ENCODE peak calls at places on chromosomes 7 and 10, in five cellular contexts. U is upper lobe of left lung, Y is HepG2, E is IMR-90, F is heart left ventricle. S is an unnamed sample.

GRCh38 chr10:11610855-11611247 is 599 bp downstream of the USP6NL start:
- ATAC-seq in U (no peak), Y (no peak), E (peak; percentile 53), F (peak; percentile 19), S (peak; percentile 10)

GRCh38 chr10:51804861-51805260 is 105.5 kb upstream of the CSTF2T start:
- ATAC-seq in U (no peak), Y (no peak), E (peak; percentile 54), F (no peak), S (no peak)

GRCh38 chr7:29343379-29343778 is 148.8 kb downstream of the CHN2 start:
- ATAC-seq in U (no peak), Y (no peak), E (no peak), F (no peak), S (no peak)

GRCh38 chr10:58052772-58053171 is 214.9 kb downstream of the IPMK start:
- ATAC-seq in U (no peak), Y (no peak), E (no peak), F (no peak), S (no peak)

GRCh38 chr10:37865957-37866671 is 8.7 kb upstream of the ZNF248 start:
- ATAC-seq in U (no peak), Y (peak; percentile 73), E (no peak), F (no peak), S (no peak)

GRCh38 chr10:78879621-78880020 is 189.1 kb upstream of the ZMIZ1 start:
- ATAC-seq in U (no peak), Y (no peak), E (no peak), F (no peak), S (no peak)

GRCh38 chr7:140533394-140533872 is 54.1 kb upstream of the MKRN1 start:
- ATAC-seq in U (no peak), Y (peak; percentile 95), E (peak; percentile 59), F (peak; percentile 64), S (no peak)

GRCh38 chr10:62183442-62183841 is 85.2 kb downstream of the RTKN2 start:
- ATAC-seq in U (no peak), Y (peak; percentile 73), E (no peak), F (no peak), S (no peak)

GRCh38 chr10:677038-677437 is 12.4 kb downstream of the DIP2C start:
- ATAC-seq in U (no peak), Y (no peak), E (peak; percentile 15), F (no peak), S (no peak)

GRCh38 chr7:47601119-47601880 is 19.4 kb upstream of the TNS3 start:
- ATAC-seq in U (no peak), Y (peak; percentile 2), E (peak; percentile 60), F (no peak), S (no peak)

GRCh38 chr7:39709768-39710291 is 86.5 kb downstream of the RALA start:
- ATAC-seq in U (peak; percentile 11), Y (peak; percentile 42), E (peak; percentile 93), F (peak; percentile 84), S (no peak)

GRCh38 chr10:71268751-71269150 is 50.3 kb upstream of the SLC29A3 start:
- ATAC-seq in U (no peak), Y (no peak), E (no peak), F (peak; percentile 52), S (no peak)

GRCh38 chr10:101222683-101223273 is 6.5 kb downstream of the LBX1 start:
- ATAC-seq in U (no peak), Y (peak; percentile 10), E (peak; percentile 40), F (peak; percentile 18), S (no peak)

GRCh38 chr10:29377333-29377961 is 88.6 kb downstream of the LYZL1 start:
- ATAC-seq in U (no peak), Y (no peak), E (peak; percentile 49), F (no peak), S (no peak)

GRCh38 chr10:11615396-11615795 is 3.9 kb upstream of the USP6NL start:
- ATAC-seq in U (no peak), Y (no peak), E (no peak), F (no peak), S (no peak)

GRCh38 chr10:60757422-60757895 is 20.8 kb upstream of the CDK1 start:
- ATAC-seq in U (no peak), Y (no peak), E (peak; percentile 75), F (no peak), S (no peak)

GRCh38 chr10:94111367-94111766 is 117.6 kb downstream of the PLCE1 start:
- ATAC-seq in U (no peak), Y (no peak), E (no peak), F (no peak), S (peak; percentile 39)

GRCh38 chr10:34801066-34801738 is 13.9 kb downstream of the PARD3 start:
- ATAC-seq in U (no peak), Y (no peak), E (no peak), F (peak; percentile 75), S (no peak)

GRCh38 chr10:110365356-110366143 is 60.8 kb upstream of the SMNDC1 start:
- ATAC-seq in U (peak; percentile 28), Y (no peak), E (no peak), F (no peak), S (no peak)

DNA sequence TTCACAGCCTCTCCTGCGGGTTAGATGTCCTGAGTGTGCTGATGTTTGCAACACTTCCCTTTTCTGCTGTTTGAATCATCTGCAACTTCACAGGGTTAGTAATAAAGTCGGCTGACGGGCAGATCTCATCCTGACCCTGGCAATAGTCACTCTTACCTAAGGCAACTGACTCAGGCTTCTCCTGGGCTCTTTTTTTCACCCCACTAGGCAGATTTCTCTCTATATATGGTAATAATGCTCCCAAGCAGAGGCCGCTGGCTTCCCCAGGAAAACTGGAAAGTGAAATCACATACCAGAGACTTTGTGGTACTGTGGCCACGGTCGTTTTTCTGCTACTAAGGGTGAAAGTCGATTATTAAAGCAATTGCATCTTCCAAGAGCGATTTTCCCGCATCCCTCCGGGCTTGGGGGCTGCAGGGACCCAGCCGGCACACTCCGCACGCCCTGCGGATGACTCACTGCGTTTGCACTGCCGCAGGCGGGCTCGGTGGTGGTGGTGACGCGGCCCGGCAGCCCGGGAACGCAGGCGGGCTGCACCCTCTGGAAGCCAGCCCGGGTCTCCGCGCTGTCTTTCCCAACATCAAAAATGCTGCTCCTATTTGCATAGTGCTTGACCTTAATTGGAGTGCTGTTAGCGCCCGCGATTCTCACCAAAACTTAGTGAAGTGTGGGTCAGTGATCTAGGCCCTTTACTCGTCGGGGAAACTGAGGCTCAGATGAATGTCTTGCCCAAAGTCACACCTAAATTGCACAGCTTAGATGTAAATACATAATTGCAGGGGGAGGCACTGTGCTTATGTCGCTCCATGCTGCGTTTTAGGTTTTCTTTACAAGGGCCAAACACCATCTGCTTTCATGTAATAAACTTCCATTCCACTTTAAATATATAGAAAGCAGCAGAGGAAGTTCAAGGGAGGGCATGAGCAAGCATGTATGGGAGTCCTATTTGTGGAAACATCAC is 47.6 kb upstream of the ITGB1 start:
- ATAC-seq in U (peak; percentile 95), Y (peak; percentile 97), E (peak; percentile 84), F (peak; percentile 98), S (peak; percentile 98)
- TF ChIP-seq POLR2A in U (no peak), Y (peak; percentile 63), E (peak; percentile 78), F (no peak), S (peak; percentile 51)

DNA sequence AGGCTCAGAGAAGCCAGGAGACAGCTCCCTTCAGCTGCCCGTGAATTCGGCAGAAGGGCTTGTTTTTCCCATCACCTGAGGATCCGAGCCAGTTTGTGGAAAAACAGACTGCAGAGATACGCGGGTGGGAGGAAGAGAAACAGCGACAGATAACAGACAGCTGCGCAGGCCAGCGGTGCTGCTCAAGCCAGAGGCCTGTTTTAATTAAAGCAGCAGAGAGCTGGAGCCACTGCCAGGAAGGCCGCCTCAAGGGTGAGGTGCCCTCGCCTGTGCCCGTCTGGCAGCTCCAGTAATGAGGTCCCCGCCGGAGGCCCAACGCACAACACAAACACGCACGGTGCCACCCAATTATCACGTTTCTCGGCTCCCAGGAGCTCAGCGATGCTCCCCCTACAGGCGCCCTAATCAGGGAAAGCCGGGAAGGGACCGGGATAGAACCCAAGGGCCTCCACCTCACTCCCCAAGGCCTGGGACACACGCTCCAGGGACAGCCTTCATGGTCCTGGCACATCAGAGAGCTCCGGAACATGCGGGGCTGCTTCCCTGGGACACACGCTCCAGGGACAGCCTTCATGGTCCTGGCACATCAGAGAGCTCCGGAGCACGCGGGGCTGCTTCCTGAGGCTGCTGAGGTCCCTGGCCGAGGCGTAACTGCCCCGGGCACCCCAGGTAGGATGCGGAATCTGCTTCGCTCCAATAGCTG is 60.6 kb upstream of the DNAAF5 start:
- ATAC-seq in U (no peak), Y (peak; percentile 35), E (no peak), F (peak; percentile 77), S (peak; percentile 29)
- TF ChIP-seq CTCF in U (no peak), Y (peak; percentile 2), E (no peak), F (peak; percentile 14), S (peak; percentile 49)

GRCh38 chr7:158706273-158706704 is 1.7 kb upstream of the NCAPG2 start:
- ATAC-seq in U (no peak), Y (no peak), E (no peak), F (no peak), S (no peak)

GRCh38 chr7:158704524-158705233 is at the start of gene NCAPG2:
- ATAC-seq in U (peak; percentile 99), Y (peak; percentile 96), E (peak; percentile 99), F (peak; percentile 99), S (peak; percentile 99)

GRCh38 chr7:158705234-158705890 is 758 bp upstream of the NCAPG2 start:
- ATAC-seq in U (no peak), Y (no peak), E (no peak), F (peak; percentile 6), S (no peak)

GRCh38 chr7:158706710-158707590 is 2.3 kb upstream of the NCAPG2 start:
- ATAC-seq in U (no peak), Y (no peak), E (no peak), F (no peak), S (no peak)

GRCh38 chr7:158707610-158708009 is 3.0 kb upstream of the NCAPG2 start:
- ATAC-seq in U (no peak), Y (peak; percentile 62), E (no peak), F (no peak), S (no peak)
- H3K4me3 ChIP-seq in U (no peak overlapping the region), Y (peak overlapping the region; percentile 62), E (no peak overlapping the region), F (no peak overlapping the region), S (no peak overlapping the region)

DNA sequence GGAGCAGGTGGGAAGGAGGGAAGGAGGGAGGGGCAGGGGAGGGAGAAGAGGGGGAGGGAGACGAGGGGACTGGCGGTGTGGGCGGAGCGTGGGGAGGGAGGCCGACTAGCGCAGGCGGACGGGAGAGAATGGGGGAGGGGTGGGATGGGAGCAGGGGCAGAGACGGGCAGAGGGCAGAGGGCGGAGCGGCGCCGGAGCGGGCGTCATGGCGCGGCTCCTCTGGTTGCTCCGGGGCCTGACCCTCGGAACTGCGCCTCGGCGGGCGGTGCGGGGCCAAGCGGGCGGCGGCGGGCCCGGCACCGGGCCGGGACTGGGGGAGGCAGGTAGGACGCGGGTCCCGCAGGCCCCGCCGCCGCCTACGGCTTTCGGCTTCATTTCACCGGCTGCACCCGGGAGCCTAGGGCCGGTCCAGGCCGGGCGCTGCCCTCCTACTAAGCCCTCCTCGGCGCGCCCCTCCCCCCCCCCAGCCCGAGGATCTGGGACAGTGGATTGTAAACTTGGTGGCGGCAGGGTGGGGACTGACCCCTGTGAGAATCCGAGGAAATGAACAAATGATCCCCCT is at the start of gene MSRB2:
- ATAC-seq in U (peak; percentile 95), Y (peak; percentile 93), E (peak; percentile 96), F (peak; percentile 93), S (peak; percentile 89)
- TF ChIP-seq POLR2A in U (no peak), Y (peak; percentile 90), E (peak; percentile 61), F (peak; percentile 66), S (peak; percentile 95)

S was measured in gastroesophageal sphincter.